ENCODE peak calls at places on chromosomes 6 and 20, in four cellular contexts. One of them, this sample, is unnamed.
A peak's percentile ranks its signal among the peaks of the same experiment; 100 is the strongest.

GRCh38 chr6:8080338-8081151 is 16.4 kb upstream of the BLOC1S5 start:
- DNase-seq in esophagus squamous epithelium: no peak
- DNase-seq in DND-41: no peak
- DNase-seq in H9: no peak
- DNase-seq in this sample: no peak

GRCh38 chr20:57829805-57830514 is 120.1 kb upstream of the PMEPA1 start:
- DNase-seq in esophagus squamous epithelium: no peak
- DNase-seq in DND-41: peak; percentile 48
- DNase-seq in H9: no peak
- DNase-seq in this sample: no peak

GRCh38 chr6:105941616-105942412 is 144.3 kb upstream of the PRDM1 start:
- DNase-seq in esophagus squamous epithelium: no peak
- DNase-seq in DND-41: no peak
- DNase-seq in H9: no peak
- DNase-seq in this sample: no peak

GRCh38 chr6:152669894-152670293 is 27.8 kb upstream of the MYCT1 start:
- DNase-seq in esophagus squamous epithelium: no peak
- DNase-seq in DND-41: no peak
- DNase-seq in H9: no peak
- DNase-seq in this sample: no peak

GRCh38 chr6:161481786-161482516 is 208.1 kb upstream of the AGPAT4 start:
- DNase-seq in esophagus squamous epithelium: no peak
- DNase-seq in DND-41: no peak
- DNase-seq in H9: no peak
- DNase-seq in this sample: no peak

GRCh38 chr20:62739581-62740285 is 31.1 kb downstream of the NTSR1 start:
- DNase-seq in esophagus squamous epithelium: no peak
- DNase-seq in DND-41: no peak
- DNase-seq in H9: no peak
- DNase-seq in this sample: peak; percentile 52

GRCh38 chr20:688809-689208 is 13.2 kb upstream of the SCRT2 start:
- DNase-seq in esophagus squamous epithelium: no peak
- DNase-seq in DND-41: no peak
- DNase-seq in H9: peak; percentile 72
- DNase-seq in this sample: no peak

GRCh38 chr6:152270301-152270925 is 366.7 kb downstream of the SYNE1 start:
- DNase-seq in esophagus squamous epithelium: no peak
- DNase-seq in DND-41: no peak
- DNase-seq in H9: no peak
- DNase-seq in this sample: no peak

GRCh38 chr6:37239511-37239910 is 18.1 kb upstream of the TBC1D22B start:
- DNase-seq in esophagus squamous epithelium: no peak
- DNase-seq in DND-41: no peak
- DNase-seq in H9: no peak
- DNase-seq in this sample: no peak

GRCh38 chr6:17059022-17059421 is 42.8 kb upstream of the STMND1 start:
- DNase-seq in esophagus squamous epithelium: no peak
- DNase-seq in DND-41: no peak
- DNase-seq in H9: no peak
- DNase-seq in this sample: no peak

GRCh38 chr6:96142142-96142541 is 126.4 kb downstream of the FUT9 start:
- DNase-seq in esophagus squamous epithelium: no peak
- DNase-seq in DND-41: no peak
- DNase-seq in H9: no peak
- DNase-seq in this sample: no peak

GRCh38 chr6:158073776-158074175 is 92.1 kb downstream of the SYNJ2 start:
- DNase-seq in esophagus squamous epithelium: no peak
- DNase-seq in DND-41: no peak
- DNase-seq in H9: no peak
- DNase-seq in this sample: no peak

GRCh38 chr6:158071121-158072082 is 89.7 kb downstream of the SYNJ2 start:
- DNase-seq in esophagus squamous epithelium: no peak
- DNase-seq in DND-41: no peak
- DNase-seq in H9: no peak
- DNase-seq in this sample: no peak

GRCh38 chr6:158070513-158070912 is 88.8 kb downstream of the SYNJ2 start:
- DNase-seq in esophagus squamous epithelium: no peak
- DNase-seq in DND-41: no peak
- DNase-seq in H9: no peak
- DNase-seq in this sample: no peak

GRCh38 chr6:158069800-158070195 is 88.1 kb downstream of the SYNJ2 start:
- DNase-seq in esophagus squamous epithelium: no peak
- DNase-seq in DND-41: no peak
- DNase-seq in H9: no peak
- DNase-seq in this sample: no peak

DNA sequence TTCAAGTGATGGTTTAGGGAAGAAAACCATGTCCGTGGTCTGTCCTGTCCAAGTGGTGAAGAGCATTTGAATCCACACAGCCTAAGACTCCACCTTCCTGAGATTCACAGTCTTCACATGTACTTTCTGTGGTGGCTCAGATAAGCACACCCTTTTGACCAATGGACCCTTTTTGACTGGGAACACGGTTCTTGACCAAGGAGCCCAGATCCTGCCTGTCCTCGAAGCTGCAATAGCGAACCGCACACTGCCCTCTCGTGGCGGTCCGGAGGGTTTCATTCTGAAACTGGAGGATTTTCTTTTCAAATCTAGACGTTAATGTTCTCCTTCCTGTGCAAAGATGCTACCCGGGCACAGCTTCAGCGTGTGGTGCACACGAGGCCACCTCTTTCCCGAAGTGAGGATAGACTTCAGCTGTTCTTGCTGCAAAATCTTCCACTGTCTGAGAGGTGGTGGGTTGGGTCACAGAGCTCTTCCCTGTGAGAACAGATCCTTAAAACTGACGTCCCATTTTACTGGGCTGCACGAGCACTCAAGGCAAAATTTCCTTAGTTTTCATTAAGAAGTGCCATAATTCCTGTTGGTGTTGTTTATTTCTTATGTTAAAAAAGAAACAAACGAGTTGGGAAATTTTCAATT is 90.5 kb downstream of the SYNJ2 start:
- DNase-seq in esophagus squamous epithelium: no peak
- DNase-seq in DND-41: peak; percentile 75
- DNase-seq in H9: peak; percentile 75
- DNase-seq in this sample: peak; percentile 74
- TF ChIP-seq CTCF in esophagus squamous epithelium: peak; percentile 85
- TF ChIP-seq CTCF in DND-41: peak; percentile 85
- TF ChIP-seq CTCF in H9: peak; percentile 92
- TF ChIP-seq CTCF in this sample: peak; percentile 80

GRCh38 chr6:56693988-56694387 is 51.3 kb upstream of the DST start:
- DNase-seq in esophagus squamous epithelium: no peak
- DNase-seq in DND-41: no peak
- DNase-seq in H9: no peak
- DNase-seq in this sample: no peak
- H3K27ac ChIP-seq in esophagus squamous epithelium: no peak overlapping the region
- H3K27ac ChIP-seq in DND-41: no peak overlapping the region
- H3K27ac ChIP-seq in H9: no peak overlapping the region
- H3K27ac ChIP-seq in this sample: no peak overlapping the region

GRCh38 chr6:100454571-100455229 is 10.0 kb downstream of the SIM1 start:
- DNase-seq in esophagus squamous epithelium: no peak
- DNase-seq in DND-41: no peak
- DNase-seq in H9: no peak
- DNase-seq in this sample: no peak
- H3K9me3 ChIP-seq in esophagus squamous epithelium: peaks cover 7% of the 10 kb centered on the region
- H3K9me3 ChIP-seq in DND-41: peaks cover 15% of the 10 kb centered on the region
- H3K9me3 ChIP-seq in H9: no peaks in the 10 kb centered on the region
- H3K9me3 ChIP-seq in this sample: peaks cover 31% of the 10 kb centered on the region

DNA sequence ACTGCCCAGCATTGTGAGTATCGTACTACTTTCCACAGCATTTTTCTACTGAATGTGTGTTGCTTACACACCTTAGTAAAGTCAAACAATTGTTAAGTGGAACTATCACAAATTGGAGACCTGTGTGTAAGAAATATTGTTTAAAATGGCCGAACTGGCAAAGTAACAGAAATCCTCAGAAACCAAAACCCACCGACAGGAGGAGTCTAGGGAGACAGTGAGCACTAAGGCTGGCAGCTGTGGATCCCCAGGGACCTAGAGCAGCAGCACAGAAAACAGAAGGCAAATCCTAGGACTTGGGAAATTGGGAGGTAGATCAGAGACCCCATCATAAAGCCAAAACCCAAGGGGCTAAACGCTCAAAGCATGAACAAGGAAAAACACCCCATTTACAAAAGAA is 69.9 kb downstream of the SESN1 start:
- DNase-seq in esophagus squamous epithelium: no peak
- DNase-seq in DND-41: no peak
- DNase-seq in H9: peak; percentile 49
- DNase-seq in this sample: no peak
- TF ChIP-seq CTCF in esophagus squamous epithelium: no peak
- TF ChIP-seq CTCF in DND-41: no peak
- TF ChIP-seq CTCF in H9: peak; percentile 64
- TF ChIP-seq CTCF in this sample: no peak

GRCh38 chr20:46995561-46996142 is 101.0 kb downstream of the EYA2 start:
- DNase-seq in esophagus squamous epithelium: no peak
- DNase-seq in DND-41: no peak
- DNase-seq in H9: no peak
- DNase-seq in this sample: no peak
- H3K27ac ChIP-seq in esophagus squamous epithelium: no peak overlapping the region
- H3K27ac ChIP-seq in DND-41: no peak overlapping the region
- H3K27ac ChIP-seq in H9: no peak overlapping the region
- H3K27ac ChIP-seq in this sample: no peak overlapping the region

GRCh38 chr6:115539531-115539930 is 521.2 kb downstream of the FRK start:
- DNase-seq in esophagus squamous epithelium: no peak
- DNase-seq in DND-41: no peak
- DNase-seq in H9: no peak
- DNase-seq in this sample: no peak

GRCh38 chr6:115544765-115545409 is 515.8 kb downstream of the FRK start:
- DNase-seq in esophagus squamous epithelium: no peak
- DNase-seq in DND-41: no peak
- DNase-seq in H9: no peak
- DNase-seq in this sample: no peak

GRCh38 chr6:115545410-115545986 is 515.2 kb downstream of the FRK start:
- DNase-seq in esophagus squamous epithelium: no peak
- DNase-seq in DND-41: no peak
- DNase-seq in H9: peak; percentile 88
- DNase-seq in this sample: no peak

DNA sequence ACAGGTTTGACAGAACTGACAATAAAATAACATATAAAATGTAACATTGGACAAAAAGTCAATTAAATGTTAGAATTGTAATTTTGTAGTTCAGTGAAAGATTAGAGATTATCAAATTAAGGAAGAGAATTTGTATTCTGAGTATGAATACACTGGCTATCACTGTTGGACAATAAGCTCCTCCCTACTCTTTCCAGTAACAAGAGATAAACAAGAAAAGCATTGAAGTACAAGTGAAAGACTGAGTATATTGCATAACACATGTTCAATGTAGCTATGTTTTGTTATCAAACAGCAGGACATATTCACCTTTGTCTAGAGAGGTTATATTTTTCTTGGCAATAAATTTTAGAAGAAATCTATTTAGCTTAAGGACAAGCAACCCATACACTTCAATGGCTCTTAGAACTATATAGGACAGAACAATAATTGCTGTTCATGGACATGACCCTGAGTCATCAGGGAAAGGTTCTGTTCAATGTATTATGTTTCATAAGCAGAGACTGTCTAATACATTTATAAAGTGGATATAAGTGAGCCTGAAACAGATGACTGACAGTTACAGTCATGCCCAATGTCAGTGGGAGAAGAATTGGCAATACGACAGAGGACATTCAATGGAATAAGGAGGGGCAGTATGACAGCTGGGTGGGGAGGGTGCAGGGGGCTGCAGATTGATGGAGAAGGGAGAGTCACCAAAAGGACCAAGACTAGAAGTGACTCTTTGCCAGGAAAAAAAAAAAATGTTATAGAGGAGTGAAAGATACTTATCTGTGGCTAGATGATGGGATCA is 520.4 kb downstream of the FRK start:
- DNase-seq in esophagus squamous epithelium: no peak
- DNase-seq in DND-41: no peak
- DNase-seq in H9: no peak
- DNase-seq in this sample: no peak
- H3K9me3 ChIP-seq in esophagus squamous epithelium: no peaks in the 10 kb centered on the region
- H3K9me3 ChIP-seq in DND-41: peaks cover 5% of the 10 kb centered on the region
- H3K9me3 ChIP-seq in H9: no peaks in the 10 kb centered on the region
- H3K9me3 ChIP-seq in this sample: no peaks in the 10 kb centered on the region

This sample was measured in CD4-positive, alpha-beta T cell.